ENCODE peak calls at places on chromosomes 4 and X, in six cellular contexts. One of them, this sample, is unnamed.

GRCh38 chrX:24682739-24683432 is 10.8 kb upstream of the POLA1 start:
- DNase-seq in GM13977: no peak
- DNase-seq in GM20000: no peak
- DNase-seq in right lobe of liver: no peak
- DNase-seq in NB4: no peak
- DNase-seq in astrocyte of the spinal cord: no peak
- DNase-seq in this sample: no peak

GRCh38 chrX:119398974-119399771 is at the start of gene SLC25A43:
- DNase-seq in GM13977: peak
- DNase-seq in GM20000: peak
- DNase-seq in right lobe of liver: peak
- DNase-seq in NB4: peak
- DNase-seq in astrocyte of the spinal cord: no peak
- DNase-seq in this sample: no peak

GRCh38 chrX:95754411-95754810 is 930.2 kb upstream of the DIAPH2 start:
- DNase-seq in GM13977: no peak
- DNase-seq in GM20000: no peak
- DNase-seq in right lobe of liver: no peak
- DNase-seq in NB4: no peak
- DNase-seq in astrocyte of the spinal cord: no peak
- DNase-seq in this sample: no peak

GRCh38 chr4:38111717-38112116 is 151.5 kb downstream of the PTTG2 start:
- DNase-seq in GM13977: no peak
- DNase-seq in GM20000: no peak
- DNase-seq in right lobe of liver: no peak
- DNase-seq in NB4: peak
- DNase-seq in astrocyte of the spinal cord: no peak
- DNase-seq in this sample: no peak

GRCh38 chrX:10574663-10575062 is 45.7 kb downstream of the MID1 start:
- DNase-seq in GM13977: no peak
- DNase-seq in GM20000: no peak
- DNase-seq in right lobe of liver: no peak
- DNase-seq in NB4: no peak
- DNase-seq in astrocyte of the spinal cord: no peak
- DNase-seq in this sample: no peak

GRCh38 chr4:149199594-149199993 is 616.0 kb downstream of the IQCM start:
- DNase-seq in GM13977: no peak
- DNase-seq in GM20000: no peak
- DNase-seq in right lobe of liver: no peak
- DNase-seq in NB4: no peak
- DNase-seq in astrocyte of the spinal cord: no peak
- DNase-seq in this sample: no peak

GRCh38 chr4:151173751-151174325 is 74.4 kb downstream of the RPS3A start:
- DNase-seq in GM13977: no peak
- DNase-seq in GM20000: no peak
- DNase-seq in right lobe of liver: no peak
- DNase-seq in NB4: no peak
- DNase-seq in astrocyte of the spinal cord: peak
- DNase-seq in this sample: no peak

GRCh38 chr4:64718091-64718490 is 308.8 kb upstream of the TECRL start:
- DNase-seq in GM13977: no peak
- DNase-seq in GM20000: no peak
- DNase-seq in right lobe of liver: no peak
- DNase-seq in NB4: no peak
- DNase-seq in astrocyte of the spinal cord: peak
- DNase-seq in this sample: no peak

GRCh38 chr4:141858437-141858836 is 222.1 kb downstream of the IL15 start:
- DNase-seq in GM13977: no peak
- DNase-seq in GM20000: no peak
- DNase-seq in right lobe of liver: no peak
- DNase-seq in NB4: no peak
- DNase-seq in astrocyte of the spinal cord: no peak
- DNase-seq in this sample: no peak

GRCh38 chr4:53365121-53365485 is 758 bp downstream of the SCFD2 start:
- DNase-seq in GM13977: no peak
- DNase-seq in GM20000: no peak
- DNase-seq in right lobe of liver: no peak
- DNase-seq in NB4: peak
- DNase-seq in astrocyte of the spinal cord: peak
- DNase-seq in this sample: no peak

GRCh38 chr4:165974647-165975335 is 101.8 kb downstream of the TLL1 start:
- DNase-seq in GM13977: no peak
- DNase-seq in GM20000: no peak
- DNase-seq in right lobe of liver: no peak
- DNase-seq in NB4: no peak
- DNase-seq in astrocyte of the spinal cord: peak
- DNase-seq in this sample: no peak

GRCh38 chr4:150884625-150885024 is 130.5 kb downstream of the LRBA start:
- DNase-seq in GM13977: no peak
- DNase-seq in GM20000: no peak
- DNase-seq in right lobe of liver: no peak
- DNase-seq in NB4: no peak
- DNase-seq in astrocyte of the spinal cord: no peak
- DNase-seq in this sample: no peak

GRCh38 chr4:43867908-43868307 is 580.7 kb downstream of the KCTD8 start:
- DNase-seq in GM13977: no peak
- DNase-seq in GM20000: no peak
- DNase-seq in right lobe of liver: no peak
- DNase-seq in NB4: no peak
- DNase-seq in astrocyte of the spinal cord: no peak
- DNase-seq in this sample: no peak

GRCh38 chr4:108045687-108046024 is 56.0 kb downstream of the HADH start:
- DNase-seq in GM13977: no peak
- DNase-seq in GM20000: no peak
- DNase-seq in right lobe of liver: no peak
- DNase-seq in NB4: no peak
- DNase-seq in astrocyte of the spinal cord: peak
- DNase-seq in this sample: no peak

GRCh38 chr4:73311428-73311827 is 52.8 kb upstream of the ANKRD17 start:
- DNase-seq in GM13977: no peak
- DNase-seq in GM20000: peak
- DNase-seq in right lobe of liver: no peak
- DNase-seq in NB4: peak
- DNase-seq in astrocyte of the spinal cord: peak
- DNase-seq in this sample: no peak
- TF ChIP-seq CTCF in GM13977: peak
- TF ChIP-seq CTCF in GM20000: no peak
- TF ChIP-seq CTCF in right lobe of liver: peak
- TF ChIP-seq CTCF in NB4: no peak
- TF ChIP-seq CTCF in astrocyte of the spinal cord: peak
- TF ChIP-seq CTCF in this sample: peak

DNA sequence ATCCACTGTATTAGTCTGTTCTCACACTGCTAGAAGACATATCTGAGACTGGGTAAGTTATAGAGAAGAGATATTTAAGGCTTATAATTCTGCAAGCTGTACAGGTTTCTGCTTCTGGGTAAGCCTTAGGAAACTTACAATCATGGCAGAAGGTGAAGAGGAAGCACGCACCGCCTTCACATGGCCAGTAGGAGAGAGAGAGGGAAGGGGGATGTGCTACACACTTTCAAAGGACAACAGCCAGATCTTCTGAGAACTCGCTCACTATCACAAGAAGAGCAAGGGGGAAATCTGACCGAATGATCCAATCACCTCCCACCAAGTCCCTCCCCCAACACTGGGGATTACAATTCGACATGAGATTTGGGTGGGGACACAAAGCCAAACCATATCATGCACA is 13.0 kb downstream of the FRYL start:
- DNase-seq in GM13977: no peak
- DNase-seq in GM20000: no peak
- DNase-seq in right lobe of liver: no peak
- DNase-seq in NB4: no peak
- DNase-seq in astrocyte of the spinal cord: no peak
- DNase-seq in this sample: no peak
- TF ChIP-seq CTCF in GM13977: no peak
- TF ChIP-seq CTCF in GM20000: no peak
- TF ChIP-seq CTCF in right lobe of liver: no peak
- TF ChIP-seq CTCF in NB4: no peak
- TF ChIP-seq CTCF in astrocyte of the spinal cord: peak
- TF ChIP-seq CTCF in this sample: peak

DNA sequence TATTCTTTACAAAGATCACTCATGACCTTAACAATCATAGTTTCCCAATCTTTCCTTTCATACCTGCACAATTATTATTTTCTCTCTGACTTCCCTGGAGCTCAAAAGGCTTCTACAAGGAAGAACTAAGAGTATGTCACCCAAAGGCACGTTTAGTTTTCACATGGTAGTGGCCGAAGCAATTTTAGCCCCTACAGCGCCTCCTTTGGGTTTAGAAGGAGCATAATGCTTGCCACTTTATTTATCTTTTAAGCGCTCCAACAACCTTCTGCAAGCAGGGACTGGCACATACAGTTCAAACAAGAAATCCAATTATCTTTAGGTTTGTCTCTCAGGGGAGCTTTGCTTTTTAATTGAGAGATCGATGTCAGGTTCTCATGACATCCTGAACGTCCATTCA is 42.0 kb upstream of the IGSF1 start:
- DNase-seq in GM13977: no peak
- DNase-seq in GM20000: no peak
- DNase-seq in right lobe of liver: no peak
- DNase-seq in NB4: peak
- DNase-seq in astrocyte of the spinal cord: no peak
- DNase-seq in this sample: no peak
- TF ChIP-seq CTCF in GM13977: no peak
- TF ChIP-seq CTCF in GM20000: no peak
- TF ChIP-seq CTCF in right lobe of liver: no peak
- TF ChIP-seq CTCF in NB4: no peak
- TF ChIP-seq CTCF in astrocyte of the spinal cord: no peak
- TF ChIP-seq CTCF in this sample: no peak

GRCh38 chr4:77437079-77437478 is 168.5 kb upstream of the CXCL13 start:
- DNase-seq in GM13977: no peak
- DNase-seq in GM20000: no peak
- DNase-seq in right lobe of liver: no peak
- DNase-seq in NB4: no peak
- DNase-seq in astrocyte of the spinal cord: no peak
- DNase-seq in this sample: no peak

GRCh38 chr4:77434299-77435092 is 171.1 kb upstream of the CXCL13 start:
- DNase-seq in GM13977: no peak
- DNase-seq in GM20000: no peak
- DNase-seq in right lobe of liver: no peak
- DNase-seq in NB4: no peak
- DNase-seq in astrocyte of the spinal cord: no peak
- DNase-seq in this sample: no peak

GRCh38 chr4:77433102-77433733 is 172.4 kb upstream of the CXCL13 start:
- DNase-seq in GM13977: peak
- DNase-seq in GM20000: peak
- DNase-seq in right lobe of liver: no peak
- DNase-seq in NB4: peak
- DNase-seq in astrocyte of the spinal cord: peak
- DNase-seq in this sample: peak

GRCh38 chr4:77430847-77431246 is 174.8 kb upstream of the CXCL13 start:
- DNase-seq in GM13977: no peak
- DNase-seq in GM20000: no peak
- DNase-seq in right lobe of liver: no peak
- DNase-seq in NB4: peak
- DNase-seq in astrocyte of the spinal cord: no peak
- DNase-seq in this sample: no peak

DNA sequence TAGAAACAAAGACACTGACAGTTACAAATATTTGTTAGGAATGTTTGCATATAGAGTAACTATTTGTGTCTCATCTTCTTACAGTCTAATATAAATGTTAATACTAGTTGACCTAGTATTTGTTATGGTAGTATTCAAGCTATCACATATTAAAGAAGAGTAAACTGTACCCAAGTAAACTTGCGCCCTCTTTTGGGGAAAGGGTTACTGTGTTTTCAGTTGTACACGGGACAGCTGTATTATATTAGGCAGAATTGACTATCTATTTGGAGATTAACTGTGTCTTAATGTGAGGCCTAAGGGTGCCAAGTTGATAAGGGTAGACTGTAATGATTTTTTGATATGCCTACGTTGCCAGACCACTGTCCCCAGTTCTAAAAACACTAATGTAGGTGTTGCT is 172.9 kb upstream of the CXCL13 start:
- DNase-seq in GM13977: no peak
- DNase-seq in GM20000: no peak
- DNase-seq in right lobe of liver: no peak
- DNase-seq in NB4: peak
- DNase-seq in astrocyte of the spinal cord: no peak
- DNase-seq in this sample: no peak
- TF ChIP-seq CTCF in GM13977: peak
- TF ChIP-seq CTCF in GM20000: no peak
- TF ChIP-seq CTCF in right lobe of liver: peak
- TF ChIP-seq CTCF in NB4: peak
- TF ChIP-seq CTCF in astrocyte of the spinal cord: no peak
- TF ChIP-seq CTCF in this sample: peak

DNA sequence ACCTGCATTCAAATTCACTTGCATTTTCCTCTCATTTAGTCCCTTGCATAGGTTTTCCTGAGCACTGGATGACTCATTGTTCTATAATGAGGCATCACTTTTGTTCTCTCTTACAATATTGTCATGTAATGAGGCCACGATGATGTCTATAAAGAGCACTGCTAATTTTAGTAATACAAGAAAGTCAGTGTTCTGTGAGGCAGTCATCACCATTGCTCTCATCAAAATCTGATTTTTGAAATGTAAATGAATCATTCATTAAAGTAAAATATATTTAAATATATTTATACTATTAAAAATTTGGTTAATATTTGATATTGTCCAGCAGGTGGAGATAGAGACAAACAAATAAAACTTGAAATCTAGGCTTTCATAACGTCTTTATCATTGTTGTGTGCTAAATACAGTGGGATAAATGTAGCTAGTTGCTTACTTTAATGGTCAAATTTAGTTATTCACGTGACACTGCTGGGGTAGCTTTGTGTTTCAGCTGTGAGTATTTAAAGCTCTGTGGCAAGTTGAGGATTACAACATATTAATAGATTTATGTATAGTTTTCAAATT is 15.4 kb downstream of the HMGB2 start:
- DNase-seq in GM13977: no peak
- DNase-seq in GM20000: no peak
- DNase-seq in right lobe of liver: no peak
- DNase-seq in NB4: peak
- DNase-seq in astrocyte of the spinal cord: peak
- DNase-seq in this sample: no peak
- TF ChIP-seq CTCF in GM13977: no peak
- TF ChIP-seq CTCF in GM20000: no peak
- TF ChIP-seq CTCF in right lobe of liver: peak
- TF ChIP-seq CTCF in NB4: no peak
- TF ChIP-seq CTCF in astrocyte of the spinal cord: peak
- TF ChIP-seq CTCF in this sample: no peak

DNA sequence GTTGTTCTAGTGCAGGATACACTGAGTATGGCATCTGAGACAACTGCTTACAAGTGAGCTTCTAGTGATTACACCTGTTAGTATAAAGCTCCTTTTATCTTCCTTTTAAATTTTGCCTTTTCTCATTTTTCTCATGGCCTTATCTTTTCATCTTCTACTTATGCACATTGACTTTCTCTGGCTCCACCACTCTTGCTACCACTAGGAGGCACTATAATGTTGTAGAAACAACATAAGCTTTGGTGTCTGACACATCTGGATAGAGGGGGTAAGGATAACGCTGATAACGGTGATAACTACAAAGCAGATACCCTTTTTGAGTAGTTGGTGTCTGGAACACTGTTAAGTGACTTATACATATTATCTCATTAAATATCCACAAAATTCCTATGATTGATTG is 187.4 kb upstream of the TEX13C start:
- DNase-seq in GM13977: peak
- DNase-seq in GM20000: no peak
- DNase-seq in right lobe of liver: no peak
- DNase-seq in NB4: peak
- DNase-seq in astrocyte of the spinal cord: no peak
- DNase-seq in this sample: no peak
- TF ChIP-seq CTCF in GM13977: peak
- TF ChIP-seq CTCF in GM20000: no peak
- TF ChIP-seq CTCF in right lobe of liver: peak
- TF ChIP-seq CTCF in NB4: peak
- TF ChIP-seq CTCF in astrocyte of the spinal cord: no peak
- TF ChIP-seq CTCF in this sample: no peak

GRCh38 chr4:140069068-140069467 is 84.9 kb downstream of the MAML3 start:
- DNase-seq in GM13977: no peak
- DNase-seq in GM20000: no peak
- DNase-seq in right lobe of liver: no peak
- DNase-seq in NB4: peak
- DNase-seq in astrocyte of the spinal cord: peak
- DNase-seq in this sample: no peak
- TF ChIP-seq CTCF in GM13977: no peak
- TF ChIP-seq CTCF in GM20000: no peak
- TF ChIP-seq CTCF in right lobe of liver: no peak
- TF ChIP-seq CTCF in NB4: no peak
- TF ChIP-seq CTCF in astrocyte of the spinal cord: no peak
- TF ChIP-seq CTCF in this sample: no peak

This sample was measured in brain microvascular endothelial cell.